ENCODE peak calls at places on chromosomes 2 and 18, in four cellular contexts. I, A, H and J are unnamed samples.

GRCh38 chr2:25340340-25340886 is 1.3 kb downstream of the DNMT3A start:
- DNase-seq in I (peak), A (no peak), H (no peak), J (peak)

GRCh38 chr18:48962252-48962856 is 11.6 kb upstream of the SMAD7 start:
- DNase-seq in I (no peak), A (no peak), H (no peak), J (no peak)

GRCh38 chr2:239259173-239259572 is 141.6 kb downstream of the HDAC4 start:
- DNase-seq in I (no peak), A (no peak), H (no peak), J (no peak)

GRCh38 chr2:207746131-207746530 is 23.6 kb downstream of the FZD5 start:
- DNase-seq in I (peak), A (peak), H (peak), J (peak)

GRCh38 chr2:117983040-117983439 is 30.8 kb downstream of the CCDC93 start:
- DNase-seq in I (no peak), A (no peak), H (no peak), J (no peak)

GRCh38 chr2:120503793-120504571 is 158.0 kb downstream of the INHBB start:
- DNase-seq in I (peak), A (no peak), H (peak), J (no peak)

GRCh38 chr2:56184500-56184996 is 758 bp downstream of the CCDC85A start:
- DNase-seq in I (peak), A (no peak), H (peak), J (peak)

GRCh38 chr2:9774266-9774665 is 69.0 kb upstream of the TAF1B start:
- DNase-seq in I (no peak), A (no peak), H (no peak), J (no peak)

GRCh38 chr18:10131783-10132381 is 218.1 kb downstream of the VAPA start:
- DNase-seq in I (peak), A (no peak), H (peak), J (no peak)

GRCh38 chr2:177549171-177549570 is 156.6 kb downstream of the AGPS start:
- DNase-seq in I (no peak), A (no peak), H (no peak), J (no peak)

DNA sequence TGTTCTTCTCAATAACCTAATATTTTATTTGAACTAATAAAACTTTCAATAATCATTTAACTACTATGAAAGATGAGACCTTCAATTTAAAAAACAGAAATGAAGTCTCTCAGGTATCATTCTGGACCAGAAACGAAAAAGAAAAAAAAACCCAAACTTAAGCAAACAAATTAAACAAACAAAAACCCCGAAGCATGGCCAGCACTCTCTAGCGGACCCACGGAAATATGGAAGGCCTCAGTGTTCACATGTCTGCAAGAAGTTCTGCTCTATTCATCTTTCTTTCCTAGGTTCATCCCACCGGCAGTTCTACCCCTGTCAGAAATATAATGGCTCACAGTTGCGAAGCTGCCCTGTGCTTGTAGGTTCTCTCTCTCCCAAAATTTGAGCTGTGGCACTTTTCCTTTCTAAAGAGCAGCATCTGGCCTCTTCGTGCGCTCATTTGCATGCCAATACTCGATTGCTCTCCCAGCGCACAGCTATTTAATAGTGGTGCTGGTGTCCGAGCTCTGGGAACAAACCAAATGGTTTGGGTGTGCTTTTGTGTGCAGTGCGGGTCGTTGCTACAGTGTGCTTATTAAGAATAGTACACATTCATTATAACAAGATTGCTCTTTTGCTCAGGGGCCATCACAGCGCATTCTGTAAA is 129.0 kb upstream of the ZEB2 start:
- DNase-seq in I (peak), A (no peak), H (peak), J (no peak)
- H3K9ac ChIP-seq in I (no peak), A (no peak), H (no peak), J (no peak)

GRCh38 chr2:200968162-200968561 is 4.7 kb upstream of the ORC2 start:
- DNase-seq in I (no peak), A (no peak), H (no peak), J (peak)

GRCh38 chr2:200962821-200963128 is 685 bp downstream of the ORC2 start:
- DNase-seq in I (no peak), A (no peak), H (no peak), J (no peak)

GRCh38 chr2:200963129-200963917 is at the start of gene ORC2:
- DNase-seq in I (peak), A (peak), H (peak), J (peak)

GRCh38 chr2:200966770-200967169 is 3.3 kb upstream of the ORC2 start:
- DNase-seq in I (no peak), A (no peak), H (no peak), J (no peak)

GRCh38 chr2:200964498-200964897 is 1.0 kb upstream of the ORC2 start:
- DNase-seq in I (no peak), A (no peak), H (no peak), J (no peak)
- H3K4me3 ChIP-seq in I (peak), A (peak), H (peak), J (no peak)

GRCh38 chr2:136058951-136059530 is 58.9 kb downstream of the CXCR4 start:
- DNase-seq in I (no peak), A (no peak), H (no peak), J (no peak)

GRCh38 chr2:136056077-136056688 is 61.8 kb downstream of the CXCR4 start:
- DNase-seq in I (no peak), A (no peak), H (no peak), J (no peak)

GRCh38 chr2:136057023-136057801 is 60.7 kb downstream of the CXCR4 start:
- DNase-seq in I (no peak), A (no peak), H (no peak), J (no peak)

GRCh38 chr2:136057802-136058140 is 60.2 kb downstream of the CXCR4 start:
- DNase-seq in I (no peak), A (no peak), H (no peak), J (no peak)

DNA sequence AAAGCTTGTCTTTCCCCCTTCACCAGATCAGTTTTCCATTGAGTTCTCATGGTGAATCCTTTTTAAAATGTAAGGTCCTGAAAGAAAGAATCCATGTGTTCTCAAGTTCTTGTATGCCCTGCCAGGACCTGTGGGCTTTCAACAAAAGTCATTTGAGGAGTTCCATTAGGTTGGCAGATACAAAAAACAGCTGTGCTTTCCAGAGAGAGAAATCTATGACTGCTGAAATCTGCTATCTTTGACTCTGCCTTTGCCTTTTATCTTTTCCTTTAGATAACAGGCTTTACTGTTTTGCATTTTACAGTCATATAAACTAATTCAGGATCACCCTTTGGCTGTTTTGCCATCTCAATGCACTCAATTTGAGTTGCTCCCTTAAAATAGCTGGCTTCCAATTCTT is 59.7 kb downstream of the CXCR4 start:
- DNase-seq in I (peak), A (no peak), H (no peak), J (no peak)
- H3K9ac ChIP-seq in I (no peak), A (no peak), H (no peak), J (no peak)

GRCh38 chr2:70140978-70141753 is 49.7 kb downstream of the C2orf42 start:
- DNase-seq in I (peak), A (peak), H (no peak), J (peak)
- H3K4me3 ChIP-seq in I (peak), A (peak), H (no peak), J (peak)

GRCh38 chr2:109528811-109529501 is 84.8 kb downstream of the SEPTIN10 start:
- DNase-seq in I (no peak), A (no peak), H (no peak), J (no peak)

GRCh38 chr2:109530712-109531111 is 83.1 kb downstream of the SEPTIN10 start:
- DNase-seq in I (no peak), A (no peak), H (no peak), J (no peak)

GRCh38 chr2:109531221-109531620 is 82.5 kb downstream of the SEPTIN10 start:
- DNase-seq in I (no peak), A (no peak), H (no peak), J (no peak)

GRCh38 chr2:109527846-109528705 is 85.7 kb downstream of the SEPTIN10 start:
- DNase-seq in I (no peak), A (no peak), H (no peak), J (no peak)

DNA sequence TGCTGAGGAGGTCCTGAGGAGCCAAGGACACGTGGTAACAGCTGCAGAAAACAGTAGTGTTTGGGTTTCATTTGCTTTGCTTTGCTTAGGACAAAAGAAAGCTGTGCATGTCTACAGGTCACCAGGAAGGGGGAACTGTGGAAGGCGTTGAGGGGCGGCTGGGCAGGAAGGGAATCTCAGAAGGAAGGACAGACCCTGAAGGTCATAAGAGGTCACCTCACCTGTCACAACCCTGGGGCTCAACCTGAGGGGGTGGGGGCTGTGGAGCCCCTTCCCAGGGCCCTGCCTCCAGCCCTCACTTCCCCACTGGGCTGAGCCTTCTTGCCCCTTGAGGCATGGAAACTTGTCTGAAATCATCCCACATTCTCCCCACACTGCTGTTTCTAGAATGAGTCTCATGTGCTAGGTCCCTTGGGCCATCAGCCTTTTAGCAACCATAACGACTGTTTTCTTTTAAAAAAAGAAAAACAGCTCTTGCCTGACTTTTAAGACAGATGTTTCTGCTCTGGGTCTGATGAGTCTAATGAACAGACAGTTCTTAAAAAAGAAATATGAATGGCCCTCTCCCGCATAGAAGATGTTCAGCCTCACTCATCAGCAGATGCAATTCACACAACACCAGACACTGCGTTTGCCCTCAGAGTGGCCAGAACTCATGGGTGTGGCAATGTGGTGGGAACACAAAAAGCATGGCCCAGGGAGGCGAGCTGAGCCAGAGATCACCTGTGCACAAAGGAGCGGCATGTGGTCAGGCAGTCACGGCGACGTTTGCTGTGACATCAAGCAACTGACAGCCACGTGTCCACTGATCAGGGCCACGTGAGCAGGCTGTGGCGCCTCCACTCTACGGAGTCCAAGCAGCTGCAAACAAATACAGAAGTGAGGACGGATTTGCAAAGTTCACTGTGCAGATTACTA is 84.0 kb downstream of the SEPTIN10 start:
- DNase-seq in I (no peak), A (no peak), H (no peak), J (no peak)
- H3K9ac ChIP-seq in I (no peak), A (no peak), H (no peak), J (no peak)

GRCh38 chr18:65755616-65756015 is 4.8 kb downstream of the CDH7 start:
- DNase-seq in I (no peak), A (no peak), H (no peak), J (no peak)

GRCh38 chr18:65752625-65753325 is 2.0 kb downstream of the CDH7 start:
- DNase-seq in I (no peak), A (no peak), H (no peak), J (no peak)

GRCh38 chr18:65751145-65752085 is 603 bp downstream of the CDH7 start:
- DNase-seq in I (peak), A (no peak), H (peak), J (no peak)

GRCh38 chr18:65754121-65754520 is 3.3 kb downstream of the CDH7 start:
- DNase-seq in I (no peak), A (no peak), H (no peak), J (no peak)

DNA sequence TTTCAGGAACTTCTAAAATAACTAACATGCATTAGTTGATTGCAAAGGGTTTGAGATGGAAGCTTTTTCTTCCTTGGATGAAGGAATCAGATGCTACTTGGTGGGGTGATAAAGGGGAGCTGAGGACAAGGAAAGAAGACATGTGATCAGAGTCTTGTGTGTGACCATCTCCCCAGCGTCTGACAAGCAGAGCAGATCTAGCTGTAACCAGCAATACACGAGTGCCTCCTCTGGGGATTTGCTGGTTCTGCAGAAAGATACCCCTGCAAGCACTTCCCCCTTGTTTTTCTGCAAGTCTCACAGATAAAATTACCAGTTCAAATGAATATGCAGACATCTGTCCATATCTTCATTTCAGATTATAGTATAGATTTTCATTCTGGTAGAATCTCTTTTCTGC is 2.7 kb downstream of the CDH7 start:
- DNase-seq in I (peak), A (no peak), H (peak), J (peak)
- H3K4me3 ChIP-seq in I (no peak), A (no peak), H (no peak), J (no peak)

GRCh38 chr18:58205780-58206160 is 161.7 kb downstream of the NEDD4L start:
- DNase-seq in I (no peak), A (no peak), H (no peak), J (peak)
- H3K9ac ChIP-seq in I (no peak), A (no peak), H (no peak), J (no peak)